ENCODE peak calls at places on chromosomes 4 and X, in four cellular contexts. G is trophoblast cell, R is H9, W is H1. P is an unnamed sample.

GRCh38 chr4:158050942-158051341 is 121.9 kb downstream of the GASK1B start:
- DNase-seq in G (no peak), R (no peak), W (no peak), P (no peak)

GRCh38 chr4:52372747-52373146 is 286.4 kb downstream of the USP46 start:
- DNase-seq in G (no peak), R (no peak), W (no peak), P (no peak)

GRCh38 chr4:68366600-68366999 is 16.7 kb upstream of the YTHDC1 start:
- DNase-seq in G (no peak), R (no peak), W (no peak), P (peak)

GRCh38 chr4:47373729-47374128 is 89.8 kb downstream of the COMMD8 start:
- DNase-seq in G (no peak), R (no peak), W (no peak), P (no peak)

GRCh38 chr4:153593166-153593565 is 90.9 kb upstream of the TLR2 start:
- DNase-seq in G (no peak), R (no peak), W (no peak), P (no peak)

GRCh38 chrX:50905334-50905733 is 5.2 kb upstream of the BMP15 start:
- DNase-seq in G (no peak), R (no peak), W (peak), P (no peak)

GRCh38 chr4:116702949-116703348 is 382.4 kb downstream of the TRAM1L1 start:
- DNase-seq in G (peak), R (peak), W (no peak), P (peak)

GRCh38 chr4:73740353-73740778 is at the start of gene CXCL8:
- DNase-seq in G (peak), R (no peak), W (no peak), P (peak)

GRCh38 chrX:31251336-31251735 is 179.5 kb upstream of the FTHL17 start:
- DNase-seq in G (no peak), R (no peak), W (no peak), P (no peak)

GRCh38 chrX:17078031-17078730 is 131.7 kb downstream of the REPS2 start:
- DNase-seq in G (no peak), R (no peak), W (no peak), P (no peak)

GRCh38 chrX:2767631-2768455 is 16.0 kb downstream of the XG start:
- DNase-seq in G (peak), R (peak), W (no peak), P (peak)

GRCh38 chr4:96097693-96098092 is 257.8 kb downstream of the PDHA2 start:
- DNase-seq in G (no peak), R (no peak), W (no peak), P (no peak)

GRCh38 chrX:1452497-1453389 is at the start of gene ASMTL:
- DNase-seq in G (peak), R (peak), W (peak), P (peak)

GRCh38 chr4:67746797-67747495 is 7.2 kb downstream of the GNRHR start:
- DNase-seq in G (no peak), R (no peak), W (no peak), P (peak)

GRCh38 chr4:25814323-25814722 is 48.5 kb downstream of the SEL1L3 start:
- DNase-seq in G (peak), R (no peak), W (no peak), P (no peak)

GRCh38 chr4:113086172-113086695 is 36.8 kb downstream of the ANK2 start:
- DNase-seq in G (no peak), R (no peak), W (no peak), P (no peak)

GRCh38 chr4:101597204-101597603 is 193.3 kb upstream of the BANK1 start:
- DNase-seq in G (no peak), R (no peak), W (no peak), P (no peak)

GRCh38 chrX:102739642-102740041 is 19.1 kb downstream of the GPRASP3 start:
- DNase-seq in G (no peak), R (no peak), W (no peak), P (peak)

GRCh38 chr4:33262809-33263208 is 2542.6 kb downstream of the PCDH7 start:
- DNase-seq in G (no peak), R (no peak), W (no peak), P (peak)

GRCh38 chr4:97923096-97923495 is 220.2 kb downstream of the STPG2 start:
- DNase-seq in G (no peak), R (no peak), W (no peak), P (no peak)

GRCh38 chr4:169253904-169254303 is 16.9 kb downstream of the SH3RF1 start:
- DNase-seq in G (no peak), R (no peak), W (no peak), P (peak)

GRCh38 chr4:30714408-30715031 is 5.6 kb upstream of the PCDH7 start:
- DNase-seq in G (peak), R (peak), W (peak), P (peak)

GRCh38 chrX:110588853-110589252 is 206.8 kb downstream of the CHRDL1 start:
- DNase-seq in G (no peak), R (no peak), W (no peak), P (no peak)

GRCh38 chr4:9983211-9983610 is 38.1 kb downstream of the SLC2A9 start:
- DNase-seq in G (no peak), R (no peak), W (no peak), P (no peak)

GRCh38 chrX:55480390-55481062 is 9.1 kb downstream of the USP51 start:
- DNase-seq in G (no peak), R (no peak), W (no peak), P (no peak)

GRCh38 chr4:37928421-37928820 is 31.8 kb upstream of the PTTG2 start:
- DNase-seq in G (no peak), R (no peak), W (no peak), P (no peak)

GRCh38 chrX:42422961-42423360 is 355.0 kb downstream of the PPP1R2C start:
- DNase-seq in G (no peak), R (no peak), W (no peak), P (no peak)

DNA sequence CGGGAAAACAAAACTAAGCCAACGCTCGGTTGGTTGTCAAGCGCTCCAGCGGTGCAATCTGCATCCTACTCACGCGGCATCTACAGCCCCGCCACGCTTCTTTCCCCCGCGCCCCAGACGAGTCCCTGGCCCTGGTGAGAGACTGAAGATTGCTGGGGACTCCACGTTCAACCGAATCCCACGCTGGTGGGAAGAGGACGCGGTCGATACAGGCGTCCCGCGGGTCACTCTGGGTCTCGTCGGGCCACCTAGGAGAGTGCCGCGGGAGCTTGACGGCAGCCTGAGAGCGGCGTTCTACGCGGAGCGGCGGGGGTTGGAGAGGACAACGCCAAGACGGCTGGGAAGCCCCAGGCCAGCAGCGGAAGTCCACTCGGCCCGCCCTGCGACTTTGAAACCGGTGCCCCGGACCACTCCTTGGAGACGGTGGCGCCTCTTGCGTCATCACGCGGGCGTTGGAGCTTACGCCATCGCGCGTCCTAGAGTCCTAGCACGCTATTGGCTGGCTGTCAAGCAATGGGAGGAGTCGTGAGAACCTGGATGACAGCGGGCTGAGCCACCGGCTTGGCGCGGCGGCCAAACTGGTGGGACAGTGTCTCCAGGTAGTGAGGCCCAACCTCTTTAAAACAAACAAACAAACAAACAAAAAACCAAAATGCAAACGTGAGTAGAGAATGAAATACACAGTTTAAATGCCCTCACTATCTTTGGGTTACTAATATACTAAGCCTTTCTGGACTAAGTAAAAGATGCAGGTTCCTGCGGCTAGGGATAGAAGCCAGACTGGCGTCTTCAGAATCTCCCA is at the start of gene SCLT1:
- DNase-seq in G (peak), R (peak), W (peak), P (peak)
- H4K91ac ChIP-seq in G (peak), R (no peak), W (peak), P (no peak)

DNA sequence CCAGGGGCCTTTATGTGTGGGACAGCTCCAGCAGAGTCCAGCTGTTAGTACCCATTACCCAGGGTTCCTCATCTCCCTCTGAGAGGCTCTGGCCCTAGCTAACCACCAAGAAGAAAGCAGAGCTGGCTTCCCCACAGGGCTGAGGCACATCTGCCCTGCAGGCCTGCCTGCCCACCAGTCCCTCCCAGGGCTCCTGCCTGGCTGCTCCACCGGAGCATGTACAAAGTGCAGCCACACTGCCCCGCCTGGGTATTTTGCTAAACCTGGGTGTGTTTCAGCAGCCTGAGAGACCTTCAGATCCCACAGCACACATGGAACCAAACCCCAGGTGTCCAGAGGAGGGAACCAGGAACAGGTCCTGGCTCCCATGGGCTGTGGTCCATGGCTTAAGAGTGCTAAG is 500.4 kb upstream of the KLHL4 start:
- DNase-seq in G (no peak), R (no peak), W (no peak), P (no peak)
- H4K91ac ChIP-seq in G (no peak), R (no peak), W (no peak), P (no peak)

GRCh38 chr4:3373468-3373867 is 68.3 kb upstream of the HGFAC start:
- DNase-seq in G (no peak), R (no peak), W (no peak), P (no peak)
- H4K91ac ChIP-seq in G (no peak), R (no peak), W (no peak), P (no peak)

DNA sequence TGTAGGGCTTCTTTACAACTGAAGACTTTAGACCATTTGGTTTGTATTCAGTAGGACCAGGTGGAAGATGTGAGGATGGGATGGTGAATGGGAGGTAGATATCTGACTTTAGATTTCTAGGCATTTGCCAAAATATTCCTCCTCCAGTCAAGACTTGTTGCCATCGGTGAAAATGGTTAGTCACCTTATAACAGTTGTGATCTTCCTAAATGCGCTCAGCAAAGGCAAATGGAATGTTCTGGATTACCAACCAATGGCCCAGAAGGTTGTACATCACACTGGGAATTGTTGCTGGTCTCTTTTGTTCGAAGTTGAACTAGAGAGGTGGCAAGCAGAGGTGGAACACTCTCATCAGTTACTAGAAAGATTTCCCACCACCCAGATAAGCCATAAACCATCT is 33.9 kb downstream of the TMSB4X start:
- DNase-seq in G (no peak), R (no peak), W (no peak), P (no peak)
- H4K91ac ChIP-seq in G (no peak), R (no peak), W (no peak), P (no peak)

GRCh38 chr4:94889961-94890360 is 132.2 kb downstream of the BMPR1B start:
- DNase-seq in G (no peak), R (no peak), W (no peak), P (peak)
- H4K91ac ChIP-seq in G (no peak), R (no peak), W (no peak), P (no peak)

GRCh38 chr4:137361756-137362470 is 170.4 kb downstream of the PCDH18 start:
- DNase-seq in G (no peak), R (no peak), W (no peak), P (no peak)

GRCh38 chr4:137360701-137361213 is 171.5 kb downstream of the PCDH18 start:
- DNase-seq in G (no peak), R (no peak), W (no peak), P (no peak)

GRCh38 chr4:137363496-137363895 is 168.8 kb downstream of the PCDH18 start:
- DNase-seq in G (no peak), R (no peak), W (no peak), P (no peak)

DNA sequence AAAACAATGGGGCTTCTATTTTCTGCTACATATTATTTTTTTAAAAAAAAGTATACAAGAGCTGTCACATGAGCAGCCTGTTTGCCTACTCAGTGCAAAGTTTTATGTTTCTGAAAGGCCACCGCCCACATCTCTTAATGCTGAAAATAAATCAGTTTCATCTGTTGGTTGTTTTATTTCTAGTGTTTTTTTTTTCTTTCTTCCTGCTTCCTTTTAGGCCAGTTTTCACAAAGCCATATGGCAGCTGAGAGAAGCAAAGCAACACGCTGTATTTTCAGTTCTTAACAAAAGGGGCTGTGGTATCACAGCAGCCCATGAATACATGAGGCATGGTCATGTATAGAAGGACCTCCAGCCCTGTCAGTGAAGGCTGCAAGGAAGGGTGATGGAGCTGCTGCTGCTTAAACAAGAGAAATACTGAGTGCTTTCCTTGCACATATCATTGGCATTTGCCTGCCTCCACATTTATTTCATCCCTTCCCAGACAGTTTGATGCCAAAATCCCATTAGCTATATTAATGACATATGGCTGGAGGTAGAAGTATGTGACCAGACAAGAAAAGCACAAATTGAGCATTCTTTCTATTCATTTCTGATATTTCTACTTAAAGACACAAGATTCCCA is 172.5 kb downstream of the PCDH18 start:
- DNase-seq in G (no peak), R (no peak), W (no peak), P (no peak)
- H4K91ac ChIP-seq in G (no peak), R (no peak), W (no peak), P (no peak)

DNA sequence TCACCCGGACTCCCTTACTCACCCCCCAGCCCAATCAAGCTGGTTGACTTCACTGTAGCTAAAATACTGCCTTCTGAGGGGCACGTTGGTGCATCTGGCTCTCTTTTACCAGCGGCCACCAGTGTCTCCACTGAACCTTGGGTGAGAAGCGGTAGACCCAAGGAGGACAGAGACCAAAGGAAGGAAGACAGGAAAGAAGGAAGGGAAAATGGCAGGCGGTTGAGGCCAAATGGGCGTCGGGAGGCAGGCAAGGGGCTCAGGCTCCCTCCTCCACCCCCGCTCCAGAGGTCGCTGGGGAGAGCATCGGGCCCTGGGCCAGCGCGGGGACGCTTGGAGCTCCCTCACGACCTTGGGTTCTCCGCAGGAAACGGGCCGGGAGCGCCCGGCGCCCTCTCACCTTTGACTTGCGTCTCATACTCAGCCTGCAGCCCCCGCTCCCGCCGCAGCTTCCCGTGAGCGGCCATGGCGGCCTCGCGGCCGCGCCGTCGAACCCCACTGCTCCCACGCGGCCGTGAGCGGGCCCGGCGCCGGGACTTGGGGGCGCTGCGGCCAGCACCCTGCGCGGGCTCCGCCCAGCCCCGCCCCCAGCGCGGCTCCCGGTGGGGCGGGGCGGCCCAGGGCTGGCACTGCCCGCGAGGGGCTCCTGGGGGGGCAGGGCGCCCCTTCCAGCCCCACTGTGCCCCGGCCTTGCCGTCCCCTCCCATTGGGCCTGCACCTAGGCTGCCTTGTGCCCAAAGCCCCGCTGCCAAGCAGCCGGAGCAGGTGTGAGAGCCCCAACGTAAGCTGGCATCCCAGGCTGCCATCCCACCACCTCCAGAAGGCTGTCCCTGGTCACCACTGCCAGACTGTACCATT is at the start of gene ARHGAP4:
- DNase-seq in G (no peak), R (peak), W (no peak), P (no peak)
- H4K91ac ChIP-seq in G (peak), R (no peak), W (peak), P (peak)

GRCh38 chr4:128241425-128241913 is 46.1 kb downstream of the PGRMC2 start:
- DNase-seq in G (peak), R (no peak), W (no peak), P (peak)

GRCh38 chr4:128242601-128243000 is 45.0 kb downstream of the PGRMC2 start:
- DNase-seq in G (peak), R (no peak), W (no peak), P (no peak)

GRCh38 chr4:128244379-128244778 is 43.2 kb downstream of the PGRMC2 start:
- DNase-seq in G (no peak), R (no peak), W (no peak), P (peak)

GRCh38 chr4:128241019-128241418 is 46.6 kb downstream of the PGRMC2 start:
- DNase-seq in G (no peak), R (no peak), W (no peak), P (no peak)

DNA sequence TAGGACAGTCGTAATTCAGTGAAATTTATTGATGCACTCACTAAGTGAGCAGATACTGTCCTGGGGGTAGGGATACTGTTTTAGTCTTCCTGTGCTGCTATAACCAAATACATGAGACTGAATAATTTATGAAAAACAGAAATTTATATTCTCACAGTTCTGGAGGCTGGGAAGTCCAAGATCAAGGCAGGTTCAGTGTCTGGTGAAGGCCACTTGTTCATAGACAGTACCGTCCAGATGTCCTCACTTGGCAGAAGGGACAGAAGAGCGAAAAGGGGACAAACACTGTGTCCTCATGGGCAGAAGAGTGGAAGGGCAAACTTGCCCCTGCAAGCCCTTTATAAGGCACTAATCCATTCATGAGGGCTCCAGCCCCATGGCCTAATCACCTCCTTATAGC is 45.6 kb downstream of the PGRMC2 start:
- DNase-seq in G (no peak), R (no peak), W (no peak), P (no peak)
- H4K91ac ChIP-seq in G (peak), R (no peak), W (no peak), P (no peak)